ENCODE peak calls at places on chromosomes 16 and 17, in four cellular contexts. V, Z, A and Y are unnamed samples.

GRCh38 chr16:74466872-74467271 is 45.6 kb upstream of the CLEC18B start:
- DNase-seq in V (no peak), Z (peak), A (no peak), Y (no peak)

GRCh38 chr16:80273635-80274538 is 266.9 kb upstream of the DYNLRB2 start:
- DNase-seq in V (peak), Z (no peak), A (no peak), Y (peak)

GRCh38 chr17:78315355-78316114 is 44.3 kb downstream of the SOCS3 start:
- DNase-seq in V (peak), Z (peak), A (peak), Y (peak)

GRCh38 chr16:518858-519257 is 8.7 kb upstream of the CAPN15 start:
- DNase-seq in V (no peak), Z (no peak), A (no peak), Y (no peak)

GRCh38 chr16:54633943-54634362 is 296.7 kb upstream of the IRX5 start:
- DNase-seq in V (no peak), Z (no peak), A (no peak), Y (peak)

GRCh38 chr17:1108560-1108809 is 71.3 kb downstream of the ABR start:
- DNase-seq in V (no peak), Z (no peak), A (no peak), Y (peak)

GRCh38 chr17:83012873-83013778 is 66.3 kb upstream of the METRNL start:
- DNase-seq in V (peak), Z (peak), A (no peak), Y (peak)

GRCh38 chr16:12256880-12257279 is 280.3 kb downstream of the SNX29 start:
- DNase-seq in V (peak), Z (no peak), A (no peak), Y (no peak)

GRCh38 chr16:47888142-47888541 is 267.7 kb downstream of the ABCC12 start:
- DNase-seq in V (peak), Z (no peak), A (no peak), Y (peak)

GRCh38 chr17:77127735-77128361 is 12.9 kb upstream of the SEC14L1 start:
- DNase-seq in V (peak), Z (no peak), A (peak), Y (no peak)

GRCh38 chr16:79008036-79008868 is 592.3 kb downstream of the MAF start:
- DNase-seq in V (no peak), Z (no peak), A (no peak), Y (no peak)

GRCh38 chr16:49021136-49021535 is 260.5 kb downstream of the CBLN1 start:
- DNase-seq in V (no peak), Z (no peak), A (no peak), Y (peak)

GRCh38 chr16:4914528-4915225 is 22.3 kb downstream of the PPL start:
- DNase-seq in V (no peak), Z (no peak), A (no peak), Y (no peak)

GRCh38 chr17:35069311-35069710 is 5.8 kb upstream of the RFFL start:
- DNase-seq in V (peak), Z (no peak), A (no peak), Y (peak)

GRCh38 chr17:38577645-38578173 is 28.0 kb downstream of the SRCIN1 start:
- DNase-seq in V (no peak), Z (no peak), A (no peak), Y (no peak)

GRCh38 chr16:47045459-47045858 is 72.0 kb upstream of the DNAJA2 start:
- DNase-seq in V (no peak), Z (no peak), A (no peak), Y (peak)

GRCh38 chr16:56273615-56274014 is 82.3 kb downstream of the GNAO1 start:
- DNase-seq in V (no peak), Z (no peak), A (no peak), Y (no peak)

GRCh38 chr17:41885733-41886132 is 20.5 kb upstream of the KLHL11 start:
- DNase-seq in V (no peak), Z (no peak), A (no peak), Y (no peak)
- TF ChIP-seq CTCF in V (peak), Z (no peak), A (no peak), Y (no peak)

GRCh38 chr17:8022358-8023038 is 16.4 kb upstream of the ALOX15B start:
- DNase-seq in V (peak), Z (no peak), A (no peak), Y (peak)
- TF ChIP-seq CTCF in V (no peak), Z (no peak), A (no peak), Y (no peak)

GRCh38 chr16:69003500-69003899 is 102.0 kb upstream of the HAS3 start:
- DNase-seq in V (no peak), Z (no peak), A (no peak), Y (no peak)

GRCh38 chr16:68997564-68997963 is 107.9 kb upstream of the HAS3 start:
- DNase-seq in V (no peak), Z (no peak), A (no peak), Y (no peak)

GRCh38 chr16:68995011-68995504 is 110.4 kb upstream of the HAS3 start:
- DNase-seq in V (peak), Z (no peak), A (no peak), Y (peak)

GRCh38 chr16:68994324-68994723 is 111.1 kb upstream of the HAS3 start:
- DNase-seq in V (no peak), Z (no peak), A (no peak), Y (no peak)

GRCh38 chr16:68999114-68999513 is 106.3 kb upstream of the HAS3 start:
- DNase-seq in V (no peak), Z (no peak), A (no peak), Y (no peak)
- TF ChIP-seq CTCF in V (no peak), Z (no peak), A (no peak), Y (no peak)

DNA sequence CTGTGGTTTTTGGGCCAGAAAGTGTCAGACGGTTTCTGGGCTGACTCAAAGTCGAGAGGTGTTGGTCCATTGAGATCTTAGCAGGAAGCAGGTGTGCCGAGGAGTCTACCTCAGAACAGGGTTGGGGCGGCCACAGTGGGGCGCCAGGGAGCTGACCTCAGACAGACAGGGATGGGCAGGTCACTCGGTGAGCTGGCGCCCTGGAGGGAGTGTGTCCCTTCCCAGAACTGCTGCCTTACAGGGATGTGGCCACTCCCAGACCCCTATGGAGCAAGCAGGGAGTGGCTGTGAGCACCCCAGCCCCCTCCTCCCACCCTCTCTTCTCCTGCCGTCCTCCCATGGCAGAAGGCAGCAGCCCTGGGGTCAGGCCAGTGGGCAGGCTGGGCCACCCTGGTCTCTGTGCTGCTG is 14.0 kb upstream of the DPEP1 start:
- DNase-seq in V (no peak), Z (peak), A (no peak), Y (no peak)
- TF ChIP-seq CTCF in V (peak), Z (peak), A (no peak), Y (peak)